ENCODE peak calls at places on chromosomes 6 and 20, in four cellular contexts. Q is OCI-LY7; E is CD8-positive, alpha-beta T cell; W is psoas muscle. M is an unnamed sample.

GRCh38 chr6:48032156-48032555 is 78.8 kb downstream of the PTCHD4 start:
- DNase-seq in Q (no peak), E (no peak), W (no peak), M (no peak)

GRCh38 chr6:140002406-140003022 is 628.1 kb upstream of the CITED2 start:
- DNase-seq in Q (no peak), E (no peak), W (no peak), M (no peak)

GRCh38 chr6:27295301-27296079 is 16.6 kb downstream of the POM121L2 start:
- DNase-seq in Q (no peak), E (no peak), W (no peak), M (peak; percentile 73)

GRCh38 chr6:87661503-87661902 is 40.5 kb downstream of the AKIRIN2 start:
- DNase-seq in Q (no peak), E (no peak), W (no peak), M (no peak)

GRCh38 chr6:152572395-152573061 is 64.6 kb downstream of the SYNE1 start:
- DNase-seq in Q (no peak), E (no peak), W (no peak), M (no peak)

GRCh38 chr6:26240981-26241770 is 123.8 kb upstream of the BTN3A2 start:
- DNase-seq in Q (no peak), E (no peak), W (no peak), M (no peak)

GRCh38 chr20:46010491-46011405 is 2.0 kb downstream of the MMP9 start:
- DNase-seq in Q (no peak), E (no peak), W (no peak), M (no peak)

GRCh38 chr20:43662943-43663655 is 3.8 kb upstream of the MYBL2 start:
- DNase-seq in Q (no peak), E (no peak), W (no peak), M (peak; percentile 71)

GRCh38 chr6:131096786-131097185 is 33.7 kb upstream of the EPB41L2 start:
- DNase-seq in Q (no peak), E (no peak), W (no peak), M (no peak)

DNA sequence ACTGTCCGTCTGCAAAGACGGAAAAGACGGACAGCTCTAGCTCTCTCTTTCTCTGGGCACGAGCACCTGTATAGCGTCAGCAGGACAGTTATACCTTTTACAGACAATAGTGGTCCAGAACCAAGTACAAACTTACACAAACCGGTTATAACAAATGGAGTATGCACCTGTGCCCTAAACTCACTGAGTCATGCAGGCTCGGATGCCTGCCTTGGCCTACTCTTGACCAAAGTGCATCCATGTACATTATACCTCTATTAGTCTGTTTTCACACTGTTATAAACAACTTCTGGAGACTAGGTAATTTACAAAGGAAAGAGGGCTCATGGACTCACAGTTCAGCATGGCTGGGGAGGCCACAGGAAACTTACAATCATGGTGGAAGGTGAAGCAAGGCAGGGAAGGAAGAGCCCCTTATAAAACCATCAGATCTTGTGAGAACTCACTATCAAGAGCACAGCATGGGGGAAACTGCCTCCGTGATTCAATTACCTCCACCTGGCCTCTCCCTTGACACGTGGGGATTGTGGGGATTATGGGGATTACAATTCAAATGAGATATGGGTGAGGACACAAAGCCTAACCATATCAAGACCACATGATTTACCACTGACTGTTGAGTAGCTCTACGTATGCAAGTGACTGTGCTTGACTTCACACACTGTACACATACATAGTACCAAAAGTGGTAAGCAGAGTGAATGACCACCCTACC is 23.1 kb downstream of the MAN1A1 start:
- DNase-seq in Q (no peak), E (no peak), W (no peak), M (no peak)
- H3K4me1 ChIP-seq in Q (peaks cover 7% of the 10 kb centered on the region), E (peaks cover 18% of the 10 kb centered on the region), W (no peaks in the 10 kb centered on the region), M (peaks cover 7% of the 10 kb centered on the region)

DNA sequence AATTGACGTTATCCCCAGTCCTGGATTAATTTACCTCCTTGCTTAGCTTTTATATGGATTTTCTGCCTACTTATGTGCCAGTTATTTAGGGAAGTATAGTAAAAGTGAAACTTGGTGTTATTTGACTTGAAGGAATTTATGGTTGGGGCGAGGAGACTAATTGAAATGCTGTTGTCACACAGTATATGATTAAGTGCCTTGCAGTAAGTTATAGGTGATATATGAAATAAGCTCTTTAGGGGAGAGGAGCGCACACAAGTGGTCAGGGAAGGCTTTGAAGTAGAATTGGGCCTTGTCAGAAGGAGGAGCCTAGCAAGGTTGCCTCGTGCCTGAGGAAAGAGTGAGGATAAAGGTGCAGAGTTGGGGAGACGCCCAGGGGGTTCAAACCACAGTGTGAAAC is 20.5 kb downstream of the NCOA7 start:
- DNase-seq in Q (no peak), E (no peak), W (no peak), M (no peak)
- H3K27ac ChIP-seq in Q (peak overlapping the region; percentile 71), E (no peak overlapping the region), W (no peak overlapping the region), M (no peak overlapping the region)

GRCh38 chr20:49769125-49769581 is 43.5 kb upstream of the SLC9A8 start:
- DNase-seq in Q (no peak), E (no peak), W (no peak), M (no peak)

GRCh38 chr20:49768204-49769124 is 44.2 kb upstream of the SLC9A8 start:
- DNase-seq in Q (no peak), E (peak; percentile 53), W (peak; percentile 72), M (peak; percentile 91)

GRCh38 chr20:49766979-49767419 is 45.6 kb upstream of the SLC9A8 start:
- DNase-seq in Q (no peak), E (no peak), W (no peak), M (no peak)

GRCh38 chr20:49775229-49775693 is 37.4 kb upstream of the SLC9A8 start:
- DNase-seq in Q (no peak), E (no peak), W (peak; percentile 77), M (peak; percentile 100)

GRCh38 chr20:49770634-49771033 is 42.0 kb upstream of the SLC9A8 start:
- DNase-seq in Q (no peak), E (no peak), W (no peak), M (no peak)
- H3K4me1 ChIP-seq in Q (no peaks in the 10 kb centered on the region), E (peaks cover 26% of the 10 kb centered on the region), W (peaks cover 50% of the 10 kb centered on the region), M (peaks cover 90% of the 10 kb centered on the region)

GRCh38 chr6:54192993-54193392 is 81.8 kb downstream of the MLIP start:
- DNase-seq in Q (no peak), E (no peak), W (no peak), M (no peak)
- H3K27ac ChIP-seq in Q (no peak overlapping the region), E (no peak overlapping the region), W (peak overlapping the region; percentile 11), M (no peak overlapping the region)

GRCh38 chr20:1267809-1268374 is 1.8 kb downstream of the SNPH start:
- DNase-seq in Q (no peak), E (no peak), W (no peak), M (no peak)

GRCh38 chr20:1265226-1265915 is 723 bp upstream of the SNPH start:
- DNase-seq in Q (no peak), E (no peak), W (no peak), M (no peak)

GRCh38 chr20:1267161-1267560 is 1.1 kb downstream of the SNPH start:
- DNase-seq in Q (no peak), E (no peak), W (no peak), M (no peak)

GRCh38 chr20:1265916-1266166 is 253 bp upstream of the SNPH start:
- DNase-seq in Q (no peak), E (no peak), W (no peak), M (no peak)

GRCh38 chr20:1266167-1266973 is at the start of gene SNPH:
- DNase-seq in Q (peak; percentile 1), E (peak; percentile 83), W (peak; percentile 80), M (peak; percentile 66)
- H3K4me1 ChIP-seq in Q (no peaks in the 10 kb centered on the region), E (peaks cover 52% of the 10 kb centered on the region), W (peaks cover 4% of the 10 kb centered on the region), M (peaks cover 4% of the 10 kb centered on the region)

DNA sequence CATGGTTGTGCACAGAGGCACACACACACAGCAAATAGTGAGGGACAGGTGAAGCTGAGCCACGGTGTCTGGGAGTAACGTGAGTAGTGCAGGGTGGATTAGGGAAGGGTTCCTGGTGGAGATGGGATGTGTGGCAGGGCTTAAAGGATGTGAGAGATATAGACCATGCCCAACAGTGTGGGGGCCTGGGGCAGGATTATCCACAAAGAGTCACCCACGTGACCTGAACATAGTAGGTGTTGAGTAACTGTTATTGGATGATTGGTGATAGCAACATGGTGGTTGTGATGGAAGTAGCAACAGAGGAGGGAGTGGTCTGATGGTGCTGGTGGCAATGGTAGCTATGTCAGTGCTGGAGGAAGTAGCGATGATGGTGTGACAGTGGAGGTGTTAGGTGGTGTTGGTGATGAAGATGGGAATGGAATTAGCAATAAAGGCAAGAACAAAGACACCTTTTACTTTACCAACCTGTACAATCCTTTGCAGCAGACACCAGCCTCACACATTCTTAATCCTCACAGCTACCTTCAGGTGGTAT is 135.1 kb downstream of the MRPL14 start:
- DNase-seq in Q (no peak), E (no peak), W (no peak), M (no peak)
- H3K27ac ChIP-seq in Q (no peak overlapping the region), E (no peak overlapping the region), W (peak overlapping the region; percentile 94), M (no peak overlapping the region)

GRCh38 chr20:54228841-54229240 is 21.0 kb downstream of the PFDN4 start:
- DNase-seq in Q (no peak), E (no peak), W (no peak), M (no peak)

GRCh38 chr20:54229566-54229965 is 21.7 kb downstream of the PFDN4 start:
- DNase-seq in Q (no peak), E (no peak), W (no peak), M (no peak)

GRCh38 chr20:54227751-54228150 is 19.9 kb downstream of the PFDN4 start:
- DNase-seq in Q (no peak), E (no peak), W (no peak), M (no peak)

GRCh38 chr20:54227241-54227640 is 19.4 kb downstream of the PFDN4 start:
- DNase-seq in Q (no peak), E (no peak), W (no peak), M (no peak)

DNA sequence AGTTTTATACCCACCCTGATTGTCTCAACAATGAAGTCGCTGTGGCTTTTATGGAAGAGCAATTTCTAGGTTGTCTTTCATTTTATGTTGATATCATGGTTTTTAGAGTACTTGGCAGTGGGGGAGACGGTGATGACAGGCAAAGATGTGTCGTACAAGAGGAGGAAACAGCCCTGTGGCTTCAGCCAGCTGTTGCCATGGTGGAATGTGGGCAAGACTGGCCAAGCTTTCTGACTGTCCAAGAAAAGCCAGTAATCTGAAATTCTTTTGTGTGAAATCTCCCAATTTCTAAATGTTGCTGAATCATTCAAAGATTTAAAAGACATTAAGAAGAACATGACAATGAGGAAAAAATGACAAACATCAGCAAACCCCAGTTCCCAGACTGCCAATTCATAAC is 23.1 kb downstream of the PFDN4 start:
- DNase-seq in Q (no peak), E (no peak), W (no peak), M (no peak)
- H3K4me1 ChIP-seq in Q (no peaks in the 10 kb centered on the region), E (no peaks in the 10 kb centered on the region), W (no peaks in the 10 kb centered on the region), M (no peaks in the 10 kb centered on the region)

GRCh38 chr20:32439132-32439829 is 81.2 kb downstream of the ASXL1 start:
- DNase-seq in Q (no peak), E (no peak), W (peak; percentile 23), M (no peak)
- H3K27ac ChIP-seq in Q (no peak overlapping the region), E (no peak overlapping the region), W (peak overlapping the region; percentile 33), M (no peak overlapping the region)

GRCh38 chr6:71410681-71411080 is 122.1 kb downstream of the OGFRL1 start:
- DNase-seq in Q (no peak), E (no peak), W (no peak), M (no peak)
- H3K4me1 ChIP-seq in Q (peaks cover 4% of the 10 kb centered on the region), E (no peaks in the 10 kb centered on the region), W (peaks cover 72% of the 10 kb centered on the region), M (peaks cover 76% of the 10 kb centered on the region)